ENCODE peak calls at places on chromosomes 1 and 21, in six cellular contexts. G, L, Q, Z, Y and D are unnamed samples.

GRCh38 chr1:46757256-46757955 is 38.5 kb upstream of the EFCAB14 start:
- DNase-seq in Y (no peak), G (no peak), L (peak; percentile 3), Z (no peak), Q (peak; percentile 64), D (no peak)

GRCh38 chr1:9558271-9558945 is 19.1 kb downstream of the SLC25A33 start:
- DNase-seq in L (no peak), Z (no peak), Q (no peak), G (no peak), Y (peak; percentile 39), D (no peak)

GRCh38 chr1:16296643-16297042 is 55.6 kb downstream of the FBXO42 start:
- DNase-seq in G (no peak), L (no peak), Y (no peak), Q (no peak), Z (no peak), D (no peak)

GRCh38 chr1:63917571-63918394 is 144.0 kb downstream of the ROR1 start:
- DNase-seq in Y (no peak), Z (no peak), G (no peak), L (peak; percentile 21), Q (peak; percentile 63), D (no peak)

GRCh38 chr1:7039590-7039989 is 254.3 kb downstream of the CAMTA1 start:
- DNase-seq in L (no peak), Q (no peak), G (no peak), Z (no peak), Y (no peak), D (no peak)

GRCh38 chr1:95723346-95723745 is 489.3 kb downstream of the RWDD3 start:
- DNase-seq in Q (no peak), G (no peak), Z (no peak), L (no peak), Y (no peak), D (no peak)

GRCh38 chr21:37064841-37065240 is 8.0 kb downstream of the PIGP start:
- DNase-seq in Z (no peak), G (no peak), Q (no peak), Y (no peak), L (peak; percentile 66), D (no peak)

GRCh38 chr1:208242829-208243521 is 1.2 kb downstream of the PLXNA2 start:
- DNase-seq in Z (peak; percentile 47), Q (peak; percentile 48), L (no peak), G (no peak), Y (peak; percentile 43), D (peak; percentile 70)

GRCh38 chr1:50704126-50704525 is 255.9 kb downstream of the FAF1 start:
- DNase-seq in Z (no peak), L (peak; percentile 41), Y (no peak), Q (peak; percentile 19), G (no peak), D (no peak)

GRCh38 chr1:88801575-88802208 is 89.7 kb downstream of the GTF2B start:
- DNase-seq in L (peak; percentile 42), Q (peak; percentile 55), G (no peak), Z (no peak), Y (no peak), D (no peak)

GRCh38 chr1:15734901-15735300 is 1.2 kb upstream of the SLC25A34 start:
- DNase-seq in Q (no peak), Z (no peak), L (no peak), G (no peak), Y (no peak), D (no peak)

DNA sequence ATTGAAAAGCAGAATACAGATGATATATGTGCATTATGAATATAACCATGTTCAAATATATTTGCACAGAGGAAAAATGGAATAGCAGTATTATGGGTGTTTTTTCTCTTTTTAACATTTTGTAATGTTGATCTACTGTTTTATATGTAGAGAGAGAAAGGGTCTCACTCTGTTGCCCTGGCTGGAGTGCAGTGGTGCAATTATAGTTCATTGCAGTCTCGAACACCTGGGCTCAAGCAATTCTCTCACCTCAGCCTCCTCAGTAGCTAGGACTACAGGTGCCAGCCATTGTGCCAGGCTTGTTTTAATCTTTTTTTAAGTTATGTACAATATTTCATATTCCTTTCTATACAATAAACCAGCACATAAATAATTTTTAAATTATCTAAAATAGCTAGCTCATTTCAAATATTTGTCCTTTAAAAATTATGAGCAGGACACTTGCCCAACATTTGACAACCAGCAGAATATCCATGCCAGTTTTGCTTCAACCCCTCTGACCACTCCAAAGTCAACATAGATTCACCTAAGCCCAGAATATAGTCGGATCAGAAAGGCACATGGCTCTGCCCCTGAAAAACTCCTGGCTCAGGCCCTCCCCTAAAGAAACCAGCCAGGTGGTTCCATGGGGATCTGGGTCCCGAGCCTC is 29.8 kb downstream of the ZNF281 start:
- DNase-seq in L (no peak), Y (no peak), Q (no peak), G (no peak), Z (no peak), D (no peak)
- H3K4me1 ChIP-seq in L (peaks cover 4% of the 10 kb centered on the region), Y (peaks cover 5% of the 10 kb centered on the region), Q (peaks cover 9% of the 10 kb centered on the region), G (no peaks in the 10 kb centered on the region), Z (no peaks in the 10 kb centered on the region), D (no peaks in the 10 kb centered on the region)

GRCh38 chr1:53463961-53464899 is 5.0 kb downstream of the DMRTB1 start:
- DNase-seq in G (no peak), Q (no peak), Y (no peak), Z (no peak), L (no peak), D (no peak)

GRCh38 chr1:53462213-53462612 is 3.0 kb downstream of the DMRTB1 start:
- DNase-seq in Z (no peak), G (no peak), L (no peak), Q (no peak), Y (no peak), D (no peak)

GRCh38 chr1:53467391-53467790 is 8.2 kb downstream of the DMRTB1 start:
- DNase-seq in Q (no peak), L (no peak), Z (no peak), G (no peak), Y (no peak), D (no peak)

GRCh38 chr1:53462769-53463501 is 3.7 kb downstream of the DMRTB1 start:
- DNase-seq in G (no peak), L (no peak), Q (no peak), Z (no peak), Y (no peak), D (no peak)

DNA sequence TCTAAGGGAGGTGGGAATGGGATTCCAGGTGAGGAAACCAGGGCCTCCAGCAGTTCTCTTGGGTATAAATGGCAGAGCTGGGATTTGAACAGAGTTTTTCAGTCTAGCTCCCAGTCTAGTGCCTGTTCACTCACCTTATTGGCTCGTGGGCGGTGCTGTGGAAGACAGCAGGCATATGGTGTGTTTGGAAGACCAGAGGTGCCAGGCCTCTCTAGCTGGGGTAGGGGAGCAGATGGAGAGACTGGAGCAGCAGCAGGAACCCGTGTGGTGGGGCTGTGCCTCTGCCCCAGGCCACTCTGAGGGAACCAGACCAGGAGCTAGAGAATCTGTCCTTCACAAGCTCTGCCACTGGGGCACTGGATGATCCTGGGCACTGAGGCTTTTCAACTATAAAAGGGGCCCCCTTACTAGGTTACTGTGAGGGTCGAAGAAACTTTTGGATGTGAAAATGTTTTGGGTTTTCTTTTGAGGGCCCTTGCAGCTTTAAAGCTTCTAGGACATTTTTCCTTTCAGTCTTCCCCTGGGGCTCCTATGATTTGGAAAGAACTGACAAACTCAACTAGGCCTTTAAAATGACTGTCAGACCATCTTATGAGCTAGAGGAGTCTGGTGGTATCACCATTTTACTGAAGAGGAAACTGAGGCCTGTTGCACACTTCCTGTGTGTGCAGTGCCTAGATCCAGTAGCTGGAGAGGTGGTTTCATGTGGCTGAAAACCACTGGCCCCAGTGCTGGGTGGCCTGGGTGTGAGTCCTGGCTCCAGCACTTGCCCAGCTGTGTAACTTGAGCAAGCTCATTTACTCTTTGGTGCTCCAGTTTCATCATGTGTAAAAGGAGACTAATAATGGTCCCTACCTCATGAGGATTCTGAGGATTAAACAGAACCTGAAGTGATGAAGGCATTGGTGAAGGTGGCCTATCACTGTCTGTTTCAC is 6.1 kb downstream of the DMRTB1 start:
- DNase-seq in Q (no peak), Z (no peak), Y (no peak), L (no peak), G (no peak), D (no peak)
- H3K27ac ChIP-seq in Q (no peak overlapping the region), Z (no peak overlapping the region), Y (no peak overlapping the region), L (no peak overlapping the region), G (no peak overlapping the region), D (no peak overlapping the region)

GRCh38 chr1:3775248-3775497 is 2.6 kb downstream of the SMIM1 start:
- DNase-seq in Y (no peak), L (no peak), Z (no peak), Q (no peak), G (no peak), D (no peak)

GRCh38 chr1:3774503-3775247 is 2.1 kb downstream of the SMIM1 start:
- DNase-seq in L (no peak), Q (peak; percentile 21), Y (no peak), G (no peak), Z (no peak), D (no peak)

GRCh38 chr1:3777078-3777547 is 4.6 kb downstream of the SMIM1 start:
- DNase-seq in Z (peak; percentile 9), L (no peak), G (no peak), Y (no peak), Q (no peak), D (no peak)

GRCh38 chr1:3776231-3777030 is 3.9 kb downstream of the SMIM1 start:
- DNase-seq in Z (peak; percentile 12), Y (no peak), G (no peak), L (no peak), Q (no peak), D (no peak)

DNA sequence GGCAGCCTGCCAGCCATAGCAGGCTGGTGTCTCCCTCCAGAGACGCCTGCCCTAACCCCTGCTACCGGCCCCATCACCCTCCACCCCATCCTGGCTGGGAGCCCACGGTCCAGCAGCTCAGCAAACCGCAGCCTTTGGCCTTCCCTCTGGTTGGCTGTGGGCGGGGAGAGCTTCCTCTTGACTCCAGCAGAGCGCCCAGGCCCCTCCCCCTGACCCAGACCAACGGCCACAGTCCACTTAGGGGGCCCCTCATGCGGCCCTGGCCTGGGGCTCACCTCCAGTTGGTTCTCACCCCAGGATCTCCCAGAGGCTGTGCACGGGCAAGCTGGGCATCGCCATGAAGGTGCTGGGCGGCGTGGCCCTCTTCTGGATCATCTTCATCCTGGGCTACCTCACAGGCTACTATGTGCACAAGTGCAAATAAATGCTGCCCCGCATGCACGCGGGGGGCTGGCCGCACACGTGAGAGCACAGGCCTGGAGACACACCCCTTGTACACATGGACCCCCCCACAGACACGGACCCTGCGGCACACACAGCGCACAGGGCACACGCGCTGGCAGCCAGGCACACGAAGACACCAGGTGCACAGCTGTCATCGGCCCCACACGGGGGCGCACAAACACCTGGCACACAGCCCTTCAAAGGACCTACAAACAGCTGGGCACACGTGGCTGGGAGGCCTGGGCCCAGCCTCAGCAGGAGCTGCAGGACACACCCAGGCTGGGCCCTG is 3.1 kb downstream of the SMIM1 start:
- DNase-seq in Q (peak; percentile 66), Z (peak; percentile 54), Y (peak; percentile 79), G (no peak), L (peak; percentile 59), D (peak; percentile 45)
- TF ChIP-seq CTCF in Q (no peak), Z (no peak), Y (no peak), G (no peak), L (peak; percentile 9), D (peak; percentile 21)

GRCh38 chr1:42692461-42692860 is 10.2 kb downstream of the YBX1 start:
- DNase-seq in Q (no peak), G (no peak), L (no peak), Y (no peak), Z (no peak), D (no peak)

GRCh38 chr1:42689912-42690311 is 7.7 kb downstream of the YBX1 start:
- DNase-seq in L (no peak), G (no peak), Q (no peak), Z (no peak), Y (no peak), D (no peak)

GRCh38 chr1:42691157-42691498 is 8.9 kb downstream of the YBX1 start:
- DNase-seq in L (no peak), G (no peak), Y (no peak), Q (no peak), Z (no peak), D (no peak)

GRCh38 chr1:42690477-42691156 is 8.4 kb downstream of the YBX1 start:
- DNase-seq in G (no peak), Y (no peak), L (peak; percentile 14), Z (no peak), Q (peak; percentile 12), D (no peak)

GRCh38 chr1:42692941-42693340 is 10.7 kb downstream of the YBX1 start:
- DNase-seq in Z (no peak), Y (no peak), G (no peak), Q (no peak), L (no peak), D (no peak)
- H3K4me1 ChIP-seq in Z (peaks cover 50% of the 10 kb centered on the region), Y (peaks cover 45% of the 10 kb centered on the region), G (peaks cover 62% of the 10 kb centered on the region), Q (no peaks in the 10 kb centered on the region), L (peaks cover 15% of the 10 kb centered on the region), D (peaks cover 59% of the 10 kb centered on the region)